ENCODE peak calls at places on chromosomes 12 and 14, in ten cellular contexts. One of them, this sample, is unnamed.
A peak's percentile ranks its signal among the peaks of the same experiment; 100 is the strongest.

GRCh38 chr12:54431911-54432814 is 13.1 kb upstream of the ITGA5 start:
- DNase-seq in upper lobe of right lung: no peak
- DNase-seq in fibroblast of pulmonary artery: peak; percentile 86
- DNase-seq in endothelial cell: peak; percentile 57
- DNase-seq in mucosa of descending colon: no peak
- DNase-seq in GM20000: no peak
- DNase-seq in neural crest cell: no peak
- DNase-seq in CD14-positive monocyte: no peak
- DNase-seq in dorsolateral prefrontal cortex: no peak
- DNase-seq in NB4: peak; percentile 52
- DNase-seq in this sample: no peak

GRCh38 chr12:1562813-1563412 is 31.5 kb downstream of the FBXL14 start:
- DNase-seq in CD14-positive monocyte: no peak
- DNase-seq in mucosa of descending colon: no peak
- DNase-seq in dorsolateral prefrontal cortex: no peak
- DNase-seq in endothelial cell: no peak
- DNase-seq in neural crest cell: no peak
- DNase-seq in upper lobe of right lung: no peak
- DNase-seq in NB4: no peak
- DNase-seq in GM20000: no peak
- DNase-seq in fibroblast of pulmonary artery: peak; percentile 6
- DNase-seq in this sample: no peak

GRCh38 chr12:7136676-7137075 is 6.5 kb downstream of the CLSTN3 start:
- DNase-seq in GM20000: no peak
- DNase-seq in CD14-positive monocyte: no peak
- DNase-seq in neural crest cell: no peak
- DNase-seq in upper lobe of right lung: no peak
- DNase-seq in endothelial cell: no peak
- DNase-seq in NB4: no peak
- DNase-seq in mucosa of descending colon: no peak
- DNase-seq in dorsolateral prefrontal cortex: no peak
- DNase-seq in fibroblast of pulmonary artery: no peak
- DNase-seq in this sample: no peak

GRCh38 chr12:6691473-6691872 is 2.3 kb upstream of the ZNF384 start:
- DNase-seq in mucosa of descending colon: no peak
- DNase-seq in CD14-positive monocyte: no peak
- DNase-seq in NB4: peak; percentile 69
- DNase-seq in dorsolateral prefrontal cortex: no peak
- DNase-seq in endothelial cell: no peak
- DNase-seq in upper lobe of right lung: no peak
- DNase-seq in neural crest cell: no peak
- DNase-seq in GM20000: no peak
- DNase-seq in fibroblast of pulmonary artery: peak; percentile 15
- DNase-seq in this sample: no peak

GRCh38 chr14:74427651-74428050 is 1.6 kb upstream of the SYNDIG1L start:
- DNase-seq in dorsolateral prefrontal cortex: no peak
- DNase-seq in fibroblast of pulmonary artery: no peak
- DNase-seq in endothelial cell: no peak
- DNase-seq in neural crest cell: no peak
- DNase-seq in NB4: no peak
- DNase-seq in upper lobe of right lung: no peak
- DNase-seq in mucosa of descending colon: no peak
- DNase-seq in CD14-positive monocyte: no peak
- DNase-seq in GM20000: no peak
- DNase-seq in this sample: no peak

GRCh38 chr12:94973202-94973601 is 30.3 kb downstream of the NDUFA12 start:
- DNase-seq in fibroblast of pulmonary artery: peak; percentile 36
- DNase-seq in neural crest cell: no peak
- DNase-seq in CD14-positive monocyte: no peak
- DNase-seq in GM20000: no peak
- DNase-seq in mucosa of descending colon: no peak
- DNase-seq in NB4: no peak
- DNase-seq in endothelial cell: no peak
- DNase-seq in upper lobe of right lung: no peak
- DNase-seq in dorsolateral prefrontal cortex: no peak
- DNase-seq in this sample: no peak

GRCh38 chr14:88013750-88014349 is 8.9 kb downstream of the GPR65 start:
- DNase-seq in endothelial cell: peak; percentile 65
- DNase-seq in upper lobe of right lung: peak; percentile 64
- DNase-seq in fibroblast of pulmonary artery: peak; percentile 84
- DNase-seq in NB4: peak; percentile 63
- DNase-seq in mucosa of descending colon: peak; percentile 60
- DNase-seq in neural crest cell: peak; percentile 63
- DNase-seq in dorsolateral prefrontal cortex: peak; percentile 67
- DNase-seq in GM20000: peak; percentile 51
- DNase-seq in CD14-positive monocyte: peak; percentile 83
- DNase-seq in this sample: no peak

GRCh38 chr14:104143521-104144452 is 5.4 kb downstream of the KIF26A start:
- DNase-seq in endothelial cell: no peak
- DNase-seq in neural crest cell: no peak
- DNase-seq in GM20000: no peak
- DNase-seq in dorsolateral prefrontal cortex: peak; percentile 38
- DNase-seq in NB4: no peak
- DNase-seq in CD14-positive monocyte: no peak
- DNase-seq in fibroblast of pulmonary artery: no peak
- DNase-seq in upper lobe of right lung: peak; percentile 60
- DNase-seq in mucosa of descending colon: peak; percentile 14
- DNase-seq in this sample: no peak

GRCh38 chr12:51320695-51321320 is 3.2 kb downstream of the BIN2 start:
- DNase-seq in endothelial cell: peak; percentile 12
- DNase-seq in dorsolateral prefrontal cortex: no peak
- DNase-seq in fibroblast of pulmonary artery: peak; percentile 51
- DNase-seq in NB4: peak; percentile 81
- DNase-seq in neural crest cell: peak; percentile 8
- DNase-seq in upper lobe of right lung: no peak
- DNase-seq in mucosa of descending colon: no peak
- DNase-seq in GM20000: no peak
- DNase-seq in CD14-positive monocyte: no peak
- DNase-seq in this sample: no peak

GRCh38 chr12:8887285-8887715 is 27.0 kb upstream of the PHC1 start:
- DNase-seq in fibroblast of pulmonary artery: peak; percentile 39
- DNase-seq in dorsolateral prefrontal cortex: no peak
- DNase-seq in upper lobe of right lung: no peak
- DNase-seq in NB4: peak; percentile 12
- DNase-seq in neural crest cell: no peak
- DNase-seq in endothelial cell: no peak
- DNase-seq in GM20000: no peak
- DNase-seq in CD14-positive monocyte: no peak
- DNase-seq in mucosa of descending colon: no peak
- DNase-seq in this sample: no peak

GRCh38 chr14:48536318-48536717 is 860.9 kb upstream of the MDGA2 start:
- DNase-seq in upper lobe of right lung: no peak
- DNase-seq in neural crest cell: no peak
- DNase-seq in NB4: peak; percentile 18
- DNase-seq in dorsolateral prefrontal cortex: no peak
- DNase-seq in fibroblast of pulmonary artery: no peak
- DNase-seq in CD14-positive monocyte: no peak
- DNase-seq in endothelial cell: peak; percentile 13
- DNase-seq in mucosa of descending colon: no peak
- DNase-seq in GM20000: no peak
- DNase-seq in this sample: no peak

GRCh38 chr12:5768171-5768879 is 176.7 kb downstream of the ANO2 start:
- DNase-seq in endothelial cell: no peak
- DNase-seq in dorsolateral prefrontal cortex: no peak
- DNase-seq in mucosa of descending colon: peak; percentile 44
- DNase-seq in upper lobe of right lung: peak; percentile 76
- DNase-seq in fibroblast of pulmonary artery: no peak
- DNase-seq in NB4: no peak
- DNase-seq in CD14-positive monocyte: no peak
- DNase-seq in neural crest cell: no peak
- DNase-seq in GM20000: no peak
- DNase-seq in this sample: no peak

GRCh38 chr12:132622437-132623071 is 4.0 kb downstream of the P2RX2 start:
- DNase-seq in neural crest cell: no peak
- DNase-seq in mucosa of descending colon: no peak
- DNase-seq in NB4: peak; percentile 47
- DNase-seq in CD14-positive monocyte: no peak
- DNase-seq in fibroblast of pulmonary artery: peak; percentile 88
- DNase-seq in upper lobe of right lung: no peak
- DNase-seq in GM20000: no peak
- DNase-seq in dorsolateral prefrontal cortex: no peak
- DNase-seq in endothelial cell: no peak
- DNase-seq in this sample: no peak

GRCh38 chr12:60522684-60523083 is 926.9 kb downstream of the SLC16A7 start:
- DNase-seq in upper lobe of right lung: no peak
- DNase-seq in fibroblast of pulmonary artery: no peak
- DNase-seq in mucosa of descending colon: no peak
- DNase-seq in NB4: no peak
- DNase-seq in neural crest cell: no peak
- DNase-seq in dorsolateral prefrontal cortex: no peak
- DNase-seq in GM20000: no peak
- DNase-seq in CD14-positive monocyte: no peak
- DNase-seq in endothelial cell: no peak
- DNase-seq in this sample: no peak

DNA sequence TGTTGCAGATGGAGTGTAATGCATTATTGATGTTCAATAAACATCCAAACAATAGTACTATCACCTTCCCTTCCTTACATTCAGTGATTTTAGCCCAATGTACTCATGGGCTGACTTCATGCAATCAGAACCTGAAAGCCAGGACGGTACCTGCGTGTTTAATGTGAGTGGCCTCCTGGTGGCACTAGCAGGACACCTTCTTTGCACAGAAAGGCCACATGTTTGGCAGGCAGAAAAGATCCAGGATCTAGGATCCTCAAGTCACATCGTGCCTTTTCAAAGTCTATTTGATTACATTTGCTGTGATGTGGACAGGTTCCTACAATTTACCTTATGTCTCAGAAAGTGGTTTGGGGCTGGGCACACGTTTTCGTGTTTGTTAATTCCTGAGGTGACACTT is 82.9 kb downstream of the NEDD1 start:
- DNase-seq in CD14-positive monocyte: no peak
- DNase-seq in endothelial cell: peak; percentile 54
- DNase-seq in neural crest cell: no peak
- DNase-seq in fibroblast of pulmonary artery: peak; percentile 10
- DNase-seq in upper lobe of right lung: no peak
- DNase-seq in NB4: peak; percentile 44
- DNase-seq in GM20000: no peak
- DNase-seq in dorsolateral prefrontal cortex: no peak
- DNase-seq in mucosa of descending colon: no peak
- DNase-seq in this sample: no peak
- TF ChIP-seq CTCF in CD14-positive monocyte: no peak
- TF ChIP-seq CTCF in endothelial cell: peak; percentile 44
- TF ChIP-seq CTCF in neural crest cell: peak; percentile 65
- TF ChIP-seq CTCF in fibroblast of pulmonary artery: no peak
- TF ChIP-seq CTCF in upper lobe of right lung: no peak
- TF ChIP-seq CTCF in NB4: peak; percentile 3
- TF ChIP-seq CTCF in GM20000: no peak
- TF ChIP-seq CTCF in dorsolateral prefrontal cortex: no peak
- TF ChIP-seq CTCF in mucosa of descending colon: no peak
- TF ChIP-seq CTCF in this sample: no peak

GRCh38 chr12:41509655-41510054 is 321.5 kb downstream of the PDZRN4 start:
- DNase-seq in mucosa of descending colon: no peak
- DNase-seq in CD14-positive monocyte: no peak
- DNase-seq in dorsolateral prefrontal cortex: no peak
- DNase-seq in GM20000: no peak
- DNase-seq in fibroblast of pulmonary artery: no peak
- DNase-seq in neural crest cell: no peak
- DNase-seq in upper lobe of right lung: no peak
- DNase-seq in NB4: no peak
- DNase-seq in endothelial cell: no peak
- DNase-seq in this sample: no peak
- TF ChIP-seq CTCF in mucosa of descending colon: no peak
- TF ChIP-seq CTCF in CD14-positive monocyte: no peak
- TF ChIP-seq CTCF in dorsolateral prefrontal cortex: no peak
- TF ChIP-seq CTCF in GM20000: no peak
- TF ChIP-seq CTCF in fibroblast of pulmonary artery: no peak
- TF ChIP-seq CTCF in neural crest cell: no peak
- TF ChIP-seq CTCF in upper lobe of right lung: no peak
- TF ChIP-seq CTCF in NB4: no peak
- TF ChIP-seq CTCF in endothelial cell: no peak
- TF ChIP-seq CTCF in this sample: no peak

GRCh38 chr14:34633697-34634096 is 3.7 kb upstream of the SNX6 start:
- DNase-seq in dorsolateral prefrontal cortex: no peak
- DNase-seq in neural crest cell: no peak
- DNase-seq in upper lobe of right lung: no peak
- DNase-seq in NB4: no peak
- DNase-seq in CD14-positive monocyte: no peak
- DNase-seq in endothelial cell: no peak
- DNase-seq in mucosa of descending colon: no peak
- DNase-seq in fibroblast of pulmonary artery: no peak
- DNase-seq in GM20000: no peak
- DNase-seq in this sample: no peak

GRCh38 chr14:34629344-34629656 is 648 bp downstream of the SNX6 start:
- DNase-seq in dorsolateral prefrontal cortex: no peak
- DNase-seq in upper lobe of right lung: no peak
- DNase-seq in GM20000: no peak
- DNase-seq in fibroblast of pulmonary artery: no peak
- DNase-seq in NB4: no peak
- DNase-seq in CD14-positive monocyte: no peak
- DNase-seq in endothelial cell: no peak
- DNase-seq in mucosa of descending colon: no peak
- DNase-seq in neural crest cell: no peak
- DNase-seq in this sample: no peak

GRCh38 chr14:34629657-34630529 is at the start of gene SNX6:
- DNase-seq in dorsolateral prefrontal cortex: peak; percentile 83
- DNase-seq in mucosa of descending colon: peak; percentile 87
- DNase-seq in CD14-positive monocyte: peak; percentile 79
- DNase-seq in NB4: peak; percentile 80
- DNase-seq in neural crest cell: peak; percentile 66
- DNase-seq in fibroblast of pulmonary artery: peak; percentile 77
- DNase-seq in endothelial cell: peak; percentile 82
- DNase-seq in upper lobe of right lung: peak; percentile 92
- DNase-seq in GM20000: peak; percentile 99
- DNase-seq in this sample: peak; percentile 94

GRCh38 chr14:34632451-34632850 is 2.5 kb upstream of the SNX6 start:
- DNase-seq in GM20000: no peak
- DNase-seq in neural crest cell: no peak
- DNase-seq in mucosa of descending colon: no peak
- DNase-seq in upper lobe of right lung: no peak
- DNase-seq in dorsolateral prefrontal cortex: no peak
- DNase-seq in CD14-positive monocyte: no peak
- DNase-seq in fibroblast of pulmonary artery: no peak
- DNase-seq in NB4: no peak
- DNase-seq in endothelial cell: no peak
- DNase-seq in this sample: no peak

DNA sequence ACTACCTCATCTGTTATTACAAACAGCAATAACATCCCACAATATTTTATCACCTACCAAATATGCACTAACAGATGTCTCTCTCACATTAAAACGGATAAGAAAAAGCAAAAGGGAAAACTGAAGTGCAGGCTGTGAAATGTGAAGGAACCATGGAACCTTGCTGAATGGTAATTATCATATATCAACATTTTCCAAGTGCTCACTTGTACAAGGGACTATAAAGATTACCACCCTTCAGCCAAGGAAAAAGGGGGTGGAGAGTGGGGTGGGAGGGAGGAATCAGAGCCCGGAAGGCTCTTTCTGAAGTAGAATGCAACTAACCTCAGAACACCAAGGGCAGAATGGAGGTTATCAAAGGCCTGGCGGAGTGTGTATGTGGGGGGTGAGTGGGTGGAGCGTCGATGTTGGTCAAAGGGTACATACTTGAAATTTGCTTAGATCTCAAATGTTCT is 1.2 kb downstream of the SNX6 start:
- DNase-seq in NB4: no peak
- DNase-seq in upper lobe of right lung: no peak
- DNase-seq in endothelial cell: no peak
- DNase-seq in GM20000: no peak
- DNase-seq in mucosa of descending colon: peak; percentile 58
- DNase-seq in dorsolateral prefrontal cortex: no peak
- DNase-seq in CD14-positive monocyte: no peak
- DNase-seq in neural crest cell: no peak
- DNase-seq in fibroblast of pulmonary artery: peak; percentile 20
- DNase-seq in this sample: no peak
- TF ChIP-seq CTCF in NB4: no peak
- TF ChIP-seq CTCF in upper lobe of right lung: no peak
- TF ChIP-seq CTCF in endothelial cell: no peak
- TF ChIP-seq CTCF in GM20000: no peak
- TF ChIP-seq CTCF in mucosa of descending colon: no peak
- TF ChIP-seq CTCF in dorsolateral prefrontal cortex: no peak
- TF ChIP-seq CTCF in CD14-positive monocyte: no peak
- TF ChIP-seq CTCF in neural crest cell: no peak
- TF ChIP-seq CTCF in fibroblast of pulmonary artery: no peak
- TF ChIP-seq CTCF in this sample: no peak

GRCh38 chr12:121796855-121797751 is 3.6 kb upstream of the RHOF start:
- DNase-seq in fibroblast of pulmonary artery: peak; percentile 80
- DNase-seq in dorsolateral prefrontal cortex: peak; percentile 86
- DNase-seq in upper lobe of right lung: peak; percentile 97
- DNase-seq in NB4: no peak
- DNase-seq in CD14-positive monocyte: no peak
- DNase-seq in neural crest cell: peak; percentile 76
- DNase-seq in endothelial cell: peak; percentile 68
- DNase-seq in GM20000: no peak
- DNase-seq in mucosa of descending colon: peak; percentile 97
- DNase-seq in this sample: no peak
- TF ChIP-seq CTCF in fibroblast of pulmonary artery: peak; percentile 20
- TF ChIP-seq CTCF in dorsolateral prefrontal cortex: peak; percentile 52
- TF ChIP-seq CTCF in upper lobe of right lung: peak; percentile 44
- TF ChIP-seq CTCF in NB4: no peak
- TF ChIP-seq CTCF in CD14-positive monocyte: no peak
- TF ChIP-seq CTCF in neural crest cell: peak; percentile 45
- TF ChIP-seq CTCF in endothelial cell: no peak
- TF ChIP-seq CTCF in GM20000: no peak
- TF ChIP-seq CTCF in mucosa of descending colon: peak; percentile 33
- TF ChIP-seq CTCF in this sample: peak; percentile 42